ENCODE peak calls at places on chromosomes 5 and 9, in seven cellular contexts. U is ovary; N is psoas muscle; J is activated CD8-positive, alpha-beta T cell treated with anti-CD3 and anti-CD28 coated beads for 36 hours; T is fibroblast of mammary gland; Y is heart right ventricle; W is mucosa of descending colon. V is an unnamed sample.
A peak's percentile ranks its signal among the peaks of the same experiment; 100 is the strongest.

GRCh38 chr5:113693205-113693553 is 179.7 kb downstream of the YTHDC2 start:
- DNase-seq in J (no peak), T (no peak), U (no peak), N (no peak), W (no peak), Y (no peak), V (no peak)

GRCh38 chr9:113233146-113233545 is 11.8 kb downstream of the SLC31A1 start:
- DNase-seq in J (no peak), T (no peak), N (no peak), Y (no peak), U (no peak), W (no peak), V (no peak)

GRCh38 chr5:159286420-159287035 is 23.4 kb downstream of the UBLCP1 start:
- DNase-seq in U (no peak), T (peak; percentile 56), Y (no peak), J (no peak), N (no peak), W (no peak), V (no peak)

GRCh38 chr9:38414040-38414723 is 10.1 kb downstream of the IGFBPL1 start:
- DNase-seq in J (no peak), T (no peak), W (no peak), Y (no peak), N (no peak), U (no peak), V (no peak)

GRCh38 chr5:172102251-172102870 is 85.7 kb downstream of the STK10 start:
- DNase-seq in U (no peak), N (no peak), T (no peak), Y (no peak), W (no peak), J (no peak), V (no peak)

GRCh38 chr5:38373733-38374132 is 115.4 kb downstream of the EGFLAM start:
- DNase-seq in T (peak; percentile 52), U (no peak), Y (no peak), W (no peak), J (no peak), N (no peak), V (no peak)

GRCh38 chr9:82254646-82255367 is 266.2 kb downstream of the SPATA31D1 start:
- DNase-seq in T (no peak), Y (no peak), W (no peak), U (no peak), J (no peak), N (no peak), V (no peak)

GRCh38 chr5:96023518-96023917 is 61.9 kb upstream of the ELL2 start:
- DNase-seq in J (no peak), Y (no peak), N (no peak), T (peak; percentile 71), W (no peak), U (no peak), V (no peak)

GRCh38 chr5:57618767-57619381 is 136.3 kb upstream of the ACTBL2 start:
- DNase-seq in T (no peak), J (no peak), U (no peak), Y (no peak), N (no peak), W (no peak), V (no peak)

GRCh38 chr5:172678902-172679301 is 37.8 kb downstream of the NEURL1B start:
- DNase-seq in N (peak; percentile 55), U (no peak), J (no peak), T (no peak), Y (peak; percentile 88), W (no peak), V (no peak)

GRCh38 chr5:83972236-83972635 is 251.6 kb upstream of the HAPLN1 start:
- DNase-seq in Y (no peak), N (no peak), J (no peak), W (no peak), T (peak; percentile 25), U (no peak), V (no peak)

GRCh38 chr5:65482727-65483473 is 1.2 kb upstream of the ADAMTS6 start:
- DNase-seq in J (peak; percentile 8), W (no peak), T (peak; percentile 87), U (no peak), N (no peak), Y (peak; percentile 30), V (peak; percentile 33)

GRCh38 chr5:17314907-17315471 is 97.6 kb downstream of the BASP1 start:
- DNase-seq in W (no peak), T (peak; percentile 78), N (no peak), U (no peak), J (no peak), Y (no peak), V (peak; percentile 46)

GRCh38 chr5:65855758-65856157 is 70.6 kb upstream of the ERBIN start:
- DNase-seq in W (no peak), J (no peak), Y (no peak), U (no peak), N (no peak), T (no peak), V (no peak)

GRCh38 chr9:136058152-136058483 is 37.0 kb downstream of the NACC2 start:
- DNase-seq in J (no peak), Y (no peak), T (no peak), N (no peak), U (no peak), W (no peak), V (peak; percentile 11)

GRCh38 chr5:178388381-178389030 is 155.9 kb upstream of the PHYKPL start:
- DNase-seq in N (peak; percentile 38), J (no peak), W (peak; percentile 58), U (no peak), T (peak; percentile 41), Y (peak; percentile 38), V (no peak)

GRCh38 chr9:98255578-98256296 is at the start of gene TBC1D2:
- DNase-seq in U (peak; percentile 92), W (peak; percentile 99), N (peak; percentile 94), J (peak; percentile 97), T (peak; percentile 90), Y (peak; percentile 96), V (peak; percentile 96)

GRCh38 chr5:110590187-110590586 is 136.3 kb downstream of the TMEM232 start:
- DNase-seq in W (no peak), U (no peak), Y (no peak), T (peak; percentile 37), N (no peak), J (no peak), V (no peak)

GRCh38 chr5:1651971-1652872 is 128.5 kb upstream of the LPCAT1 start:
- DNase-seq in Y (no peak), N (no peak), T (no peak), J (no peak), W (no peak), U (no peak), V (no peak)
- TF ChIP-seq CTCF in Y (no peak), N (no peak), T (no peak), J (no peak), W (no peak), U (no peak), V (no peak)

GRCh38 chr9:95437559-95437958 is 79.2 kb downstream of the PTCH1 start:
- DNase-seq in W (no peak), N (no peak), Y (no peak), T (no peak), U (no peak), J (no peak), V (no peak)

GRCh38 chr9:95438958-95439357 is 77.8 kb downstream of the PTCH1 start:
- DNase-seq in U (no peak), Y (no peak), J (no peak), N (no peak), T (peak; percentile 25), W (no peak), V (no peak)

GRCh38 chr9:95443301-95443700 is 73.5 kb downstream of the PTCH1 start:
- DNase-seq in Y (no peak), N (no peak), W (no peak), T (no peak), J (no peak), U (no peak), V (no peak)

GRCh38 chr9:95441081-95441480 is 75.7 kb downstream of the PTCH1 start:
- DNase-seq in N (no peak), J (no peak), W (no peak), T (no peak), Y (no peak), U (no peak), V (no peak)

DNA sequence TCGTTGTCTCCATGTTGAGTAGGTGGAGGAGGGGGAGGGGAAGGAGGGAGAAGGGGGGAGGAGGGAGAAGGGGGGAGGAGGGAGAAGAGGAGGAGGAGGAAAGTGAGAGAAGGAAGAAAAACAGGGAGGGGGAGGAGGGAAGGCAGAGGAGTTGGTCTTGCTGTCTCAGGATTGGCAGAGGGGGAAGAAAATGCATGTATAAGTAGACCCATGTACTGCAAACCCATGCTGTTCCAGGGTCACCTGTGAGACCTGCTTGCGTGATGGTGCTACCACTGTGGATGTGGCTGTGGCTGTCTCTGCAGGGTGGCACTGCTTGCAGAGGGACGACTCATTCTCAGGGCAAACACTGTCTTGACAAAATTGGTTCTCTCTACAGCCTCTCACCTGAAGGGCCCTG is 76.3 kb downstream of the PTCH1 start:
- DNase-seq in J (no peak), U (no peak), T (no peak), N (no peak), Y (no peak), W (no peak), V (no peak)
- TF ChIP-seq CTCF in J (no peak), U (no peak), T (no peak), N (no peak), Y (no peak), W (no peak), V (no peak)

GRCh38 chr9:2257530-2257929 is 242.4 kb downstream of the SMARCA2 start:
- DNase-seq in Y (no peak), N (no peak), T (no peak), J (no peak), U (no peak), W (no peak), V (no peak)

GRCh38 chr9:2260401-2261306 is 245.5 kb downstream of the SMARCA2 start:
- DNase-seq in J (no peak), Y (no peak), T (peak; percentile 67), N (no peak), W (no peak), U (no peak), V (no peak)

GRCh38 chr9:2253814-2254550 is 238.8 kb downstream of the SMARCA2 start:
- DNase-seq in J (no peak), T (no peak), N (no peak), Y (no peak), U (no peak), W (no peak), V (no peak)

DNA sequence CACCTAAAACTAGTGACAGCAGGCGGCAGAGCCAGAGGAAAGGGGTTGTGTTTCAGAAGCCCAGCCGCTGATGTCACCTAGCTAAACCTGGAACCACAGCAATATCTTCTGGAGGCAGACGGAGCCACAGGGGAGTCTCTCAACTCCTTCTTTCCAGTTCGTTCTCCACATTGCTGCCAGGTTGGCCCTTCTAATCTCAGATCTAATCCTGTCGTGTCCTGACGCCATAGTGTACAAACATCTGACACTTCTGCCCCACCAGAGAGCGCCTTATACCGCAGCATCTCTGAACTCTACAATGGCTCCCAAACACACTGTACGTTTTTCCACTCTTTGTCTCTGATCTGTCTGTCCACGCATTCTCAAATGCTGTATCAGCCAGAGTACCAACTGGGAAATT is 240.0 kb downstream of the SMARCA2 start:
- DNase-seq in Y (no peak), T (no peak), W (no peak), N (no peak), U (no peak), J (no peak), V (no peak)
- TF ChIP-seq CTCF in Y (peak; percentile 44), T (no peak), W (no peak), N (peak; percentile 5), U (no peak), J (no peak), V (no peak)

GRCh38 chr5:75053286-75054109 is 1.1 kb upstream of the GCNT4 start:
- DNase-seq in T (peak; percentile 83), W (peak; percentile 69), N (peak; percentile 67), J (peak; percentile 69), Y (peak; percentile 46), U (peak; percentile 37), V (peak; percentile 31)
- TF ChIP-seq CTCF in T (no peak), W (no peak), N (peak; percentile 4), J (no peak), Y (peak; percentile 16), U (no peak), V (peak; percentile 16)